ENCODE peak calls at places on chromosomes 2 and 18, in five cellular contexts. One of them, this sample, is unnamed.

GRCh38 chr2:173989886-173990744 is 24.9 kb upstream of the SP3 start:
- DNase-seq in activated naive CD4-positive, alpha-beta T cell treated with Interleukin-2 at 50 U/mL for 16 hours: no peak
- DNase-seq in stimulated activated CD8-positive, alpha-beta memory T cell treated with anti-CD3 and anti-CD28 coated beads, Interleukin-15, amount 100 ng/mL, for 4 hours: no peak
- DNase-seq in NCI-H2029 treated with DMSO at 0.1 percent for 48 hours: no peak
- DNase-seq in stimulated activated naive B cell treated with anti-CD40 and anti-IgM and Interleukin-4, amounts not matched to agents 10 μg/mL and 1 μg/mL and 100 μg/mL, for 72 hours: no peak
- DNase-seq in this sample: no peak

GRCh38 chr2:1544478-1545069 is 131.3 kb downstream of the TPO start:
- DNase-seq in activated naive CD4-positive, alpha-beta T cell treated with Interleukin-2 at 50 U/mL for 16 hours: no peak
- DNase-seq in stimulated activated CD8-positive, alpha-beta memory T cell treated with anti-CD3 and anti-CD28 coated beads, Interleukin-15, amount 100 ng/mL, for 4 hours: no peak
- DNase-seq in NCI-H2029 treated with DMSO at 0.1 percent for 48 hours: no peak
- DNase-seq in stimulated activated naive B cell treated with anti-CD40 and anti-IgM and Interleukin-4, amounts not matched to agents 10 μg/mL and 1 μg/mL and 100 μg/mL, for 72 hours: no peak
- DNase-seq in this sample: no peak

GRCh38 chr2:237501892-237502513 is 15.0 kb downstream of the MLPH start:
- DNase-seq in activated naive CD4-positive, alpha-beta T cell treated with Interleukin-2 at 50 U/mL for 16 hours: no peak
- DNase-seq in stimulated activated CD8-positive, alpha-beta memory T cell treated with anti-CD3 and anti-CD28 coated beads, Interleukin-15, amount 100 ng/mL, for 4 hours: no peak
- DNase-seq in NCI-H2029 treated with DMSO at 0.1 percent for 48 hours: peak; percentile 72
- DNase-seq in stimulated activated naive B cell treated with anti-CD40 and anti-IgM and Interleukin-4, amounts not matched to agents 10 μg/mL and 1 μg/mL and 100 μg/mL, for 72 hours: no peak
- DNase-seq in this sample: no peak

GRCh38 chr18:6731197-6731596 is 1.7 kb downstream of the ARHGAP28 start:
- DNase-seq in activated naive CD4-positive, alpha-beta T cell treated with Interleukin-2 at 50 U/mL for 16 hours: no peak
- DNase-seq in stimulated activated CD8-positive, alpha-beta memory T cell treated with anti-CD3 and anti-CD28 coated beads, Interleukin-15, amount 100 ng/mL, for 4 hours: no peak
- DNase-seq in NCI-H2029 treated with DMSO at 0.1 percent for 48 hours: no peak
- DNase-seq in stimulated activated naive B cell treated with anti-CD40 and anti-IgM and Interleukin-4, amounts not matched to agents 10 μg/mL and 1 μg/mL and 100 μg/mL, for 72 hours: no peak
- DNase-seq in this sample: no peak

GRCh38 chr18:29145993-29146539 is 969.1 kb upstream of the CDH2 start:
- DNase-seq in activated naive CD4-positive, alpha-beta T cell treated with Interleukin-2 at 50 U/mL for 16 hours: no peak
- DNase-seq in stimulated activated CD8-positive, alpha-beta memory T cell treated with anti-CD3 and anti-CD28 coated beads, Interleukin-15, amount 100 ng/mL, for 4 hours: no peak
- DNase-seq in NCI-H2029 treated with DMSO at 0.1 percent for 48 hours: no peak
- DNase-seq in stimulated activated naive B cell treated with anti-CD40 and anti-IgM and Interleukin-4, amounts not matched to agents 10 μg/mL and 1 μg/mL and 100 μg/mL, for 72 hours: no peak
- DNase-seq in this sample: no peak

GRCh38 chr2:225735844-225736243 is 336.3 kb downstream of the NYAP2 start:
- DNase-seq in activated naive CD4-positive, alpha-beta T cell treated with Interleukin-2 at 50 U/mL for 16 hours: no peak
- DNase-seq in stimulated activated CD8-positive, alpha-beta memory T cell treated with anti-CD3 and anti-CD28 coated beads, Interleukin-15, amount 100 ng/mL, for 4 hours: no peak
- DNase-seq in NCI-H2029 treated with DMSO at 0.1 percent for 48 hours: no peak
- DNase-seq in stimulated activated naive B cell treated with anti-CD40 and anti-IgM and Interleukin-4, amounts not matched to agents 10 μg/mL and 1 μg/mL and 100 μg/mL, for 72 hours: no peak
- DNase-seq in this sample: no peak

GRCh38 chr2:11012131-11012693 is 100.5 kb downstream of the KCNF1 start:
- DNase-seq in activated naive CD4-positive, alpha-beta T cell treated with Interleukin-2 at 50 U/mL for 16 hours: no peak
- DNase-seq in stimulated activated CD8-positive, alpha-beta memory T cell treated with anti-CD3 and anti-CD28 coated beads, Interleukin-15, amount 100 ng/mL, for 4 hours: no peak
- DNase-seq in NCI-H2029 treated with DMSO at 0.1 percent for 48 hours: no peak
- DNase-seq in stimulated activated naive B cell treated with anti-CD40 and anti-IgM and Interleukin-4, amounts not matched to agents 10 μg/mL and 1 μg/mL and 100 μg/mL, for 72 hours: no peak
- DNase-seq in this sample: no peak

GRCh38 chr2:177983183-177983788 is 89.3 kb downstream of the PDE11A start:
- DNase-seq in activated naive CD4-positive, alpha-beta T cell treated with Interleukin-2 at 50 U/mL for 16 hours: no peak
- DNase-seq in stimulated activated CD8-positive, alpha-beta memory T cell treated with anti-CD3 and anti-CD28 coated beads, Interleukin-15, amount 100 ng/mL, for 4 hours: no peak
- DNase-seq in NCI-H2029 treated with DMSO at 0.1 percent for 48 hours: peak; percentile 38
- DNase-seq in stimulated activated naive B cell treated with anti-CD40 and anti-IgM and Interleukin-4, amounts not matched to agents 10 μg/mL and 1 μg/mL and 100 μg/mL, for 72 hours: no peak
- DNase-seq in this sample: peak; percentile 7

GRCh38 chr2:113760400-113760799 is 4.0 kb upstream of the SLC35F5 start:
- DNase-seq in activated naive CD4-positive, alpha-beta T cell treated with Interleukin-2 at 50 U/mL for 16 hours: no peak
- DNase-seq in stimulated activated CD8-positive, alpha-beta memory T cell treated with anti-CD3 and anti-CD28 coated beads, Interleukin-15, amount 100 ng/mL, for 4 hours: no peak
- DNase-seq in NCI-H2029 treated with DMSO at 0.1 percent for 48 hours: no peak
- DNase-seq in stimulated activated naive B cell treated with anti-CD40 and anti-IgM and Interleukin-4, amounts not matched to agents 10 μg/mL and 1 μg/mL and 100 μg/mL, for 72 hours: no peak
- DNase-seq in this sample: no peak

GRCh38 chr2:157182204-157182709 is 75.2 kb upstream of the GALNT5 start:
- DNase-seq in activated naive CD4-positive, alpha-beta T cell treated with Interleukin-2 at 50 U/mL for 16 hours: no peak
- DNase-seq in stimulated activated CD8-positive, alpha-beta memory T cell treated with anti-CD3 and anti-CD28 coated beads, Interleukin-15, amount 100 ng/mL, for 4 hours: no peak
- DNase-seq in NCI-H2029 treated with DMSO at 0.1 percent for 48 hours: no peak
- DNase-seq in stimulated activated naive B cell treated with anti-CD40 and anti-IgM and Interleukin-4, amounts not matched to agents 10 μg/mL and 1 μg/mL and 100 μg/mL, for 72 hours: no peak
- DNase-seq in this sample: no peak

GRCh38 chr18:3661121-3661520 is 211.1 kb downstream of the TGIF1 start:
- DNase-seq in activated naive CD4-positive, alpha-beta T cell treated with Interleukin-2 at 50 U/mL for 16 hours: no peak
- DNase-seq in stimulated activated CD8-positive, alpha-beta memory T cell treated with anti-CD3 and anti-CD28 coated beads, Interleukin-15, amount 100 ng/mL, for 4 hours: no peak
- DNase-seq in NCI-H2029 treated with DMSO at 0.1 percent for 48 hours: no peak
- DNase-seq in stimulated activated naive B cell treated with anti-CD40 and anti-IgM and Interleukin-4, amounts not matched to agents 10 μg/mL and 1 μg/mL and 100 μg/mL, for 72 hours: no peak
- DNase-seq in this sample: no peak

GRCh38 chr2:127081826-127082633 is 24.9 kb downstream of the BIN1 start:
- DNase-seq in activated naive CD4-positive, alpha-beta T cell treated with Interleukin-2 at 50 U/mL for 16 hours: peak; percentile 73
- DNase-seq in stimulated activated CD8-positive, alpha-beta memory T cell treated with anti-CD3 and anti-CD28 coated beads, Interleukin-15, amount 100 ng/mL, for 4 hours: peak; percentile 53
- DNase-seq in NCI-H2029 treated with DMSO at 0.1 percent for 48 hours: no peak
- DNase-seq in stimulated activated naive B cell treated with anti-CD40 and anti-IgM and Interleukin-4, amounts not matched to agents 10 μg/mL and 1 μg/mL and 100 μg/mL, for 72 hours: peak; percentile 71
- DNase-seq in this sample: peak; percentile 87

GRCh38 chr2:201883559-201883958 is 77.2 kb downstream of the CDK15 start:
- DNase-seq in activated naive CD4-positive, alpha-beta T cell treated with Interleukin-2 at 50 U/mL for 16 hours: no peak
- DNase-seq in stimulated activated CD8-positive, alpha-beta memory T cell treated with anti-CD3 and anti-CD28 coated beads, Interleukin-15, amount 100 ng/mL, for 4 hours: no peak
- DNase-seq in NCI-H2029 treated with DMSO at 0.1 percent for 48 hours: no peak
- DNase-seq in stimulated activated naive B cell treated with anti-CD40 and anti-IgM and Interleukin-4, amounts not matched to agents 10 μg/mL and 1 μg/mL and 100 μg/mL, for 72 hours: no peak
- DNase-seq in this sample: no peak

GRCh38 chr2:28419003-28419704 is 26.5 kb downstream of the FOSL2 start:
- DNase-seq in activated naive CD4-positive, alpha-beta T cell treated with Interleukin-2 at 50 U/mL for 16 hours: no peak
- DNase-seq in stimulated activated CD8-positive, alpha-beta memory T cell treated with anti-CD3 and anti-CD28 coated beads, Interleukin-15, amount 100 ng/mL, for 4 hours: no peak
- DNase-seq in NCI-H2029 treated with DMSO at 0.1 percent for 48 hours: no peak
- DNase-seq in stimulated activated naive B cell treated with anti-CD40 and anti-IgM and Interleukin-4, amounts not matched to agents 10 μg/mL and 1 μg/mL and 100 μg/mL, for 72 hours: no peak
- DNase-seq in this sample: no peak

GRCh38 chr2:29902356-29902755 is 19.0 kb downstream of the ALK start:
- DNase-seq in activated naive CD4-positive, alpha-beta T cell treated with Interleukin-2 at 50 U/mL for 16 hours: no peak
- DNase-seq in stimulated activated CD8-positive, alpha-beta memory T cell treated with anti-CD3 and anti-CD28 coated beads, Interleukin-15, amount 100 ng/mL, for 4 hours: no peak
- DNase-seq in NCI-H2029 treated with DMSO at 0.1 percent for 48 hours: no peak
- DNase-seq in stimulated activated naive B cell treated with anti-CD40 and anti-IgM and Interleukin-4, amounts not matched to agents 10 μg/mL and 1 μg/mL and 100 μg/mL, for 72 hours: no peak
- DNase-seq in this sample: no peak

GRCh38 chr18:21243041-21243431 is 1.0 kb downstream of the GREB1L start:
- DNase-seq in activated naive CD4-positive, alpha-beta T cell treated with Interleukin-2 at 50 U/mL for 16 hours: no peak
- DNase-seq in stimulated activated CD8-positive, alpha-beta memory T cell treated with anti-CD3 and anti-CD28 coated beads, Interleukin-15, amount 100 ng/mL, for 4 hours: no peak
- DNase-seq in NCI-H2029 treated with DMSO at 0.1 percent for 48 hours: no peak
- DNase-seq in stimulated activated naive B cell treated with anti-CD40 and anti-IgM and Interleukin-4, amounts not matched to agents 10 μg/mL and 1 μg/mL and 100 μg/mL, for 72 hours: no peak
- DNase-seq in this sample: no peak

GRCh38 chr2:52431352-52431760 is 1336.2 kb upstream of the CHAC2 start:
- DNase-seq in activated naive CD4-positive, alpha-beta T cell treated with Interleukin-2 at 50 U/mL for 16 hours: no peak
- DNase-seq in stimulated activated CD8-positive, alpha-beta memory T cell treated with anti-CD3 and anti-CD28 coated beads, Interleukin-15, amount 100 ng/mL, for 4 hours: no peak
- DNase-seq in NCI-H2029 treated with DMSO at 0.1 percent for 48 hours: no peak
- DNase-seq in stimulated activated naive B cell treated with anti-CD40 and anti-IgM and Interleukin-4, amounts not matched to agents 10 μg/mL and 1 μg/mL and 100 μg/mL, for 72 hours: no peak
- DNase-seq in this sample: no peak

GRCh38 chr2:9763356-9764152 is 79.7 kb upstream of the TAF1B start:
- DNase-seq in activated naive CD4-positive, alpha-beta T cell treated with Interleukin-2 at 50 U/mL for 16 hours: peak; percentile 51
- DNase-seq in stimulated activated CD8-positive, alpha-beta memory T cell treated with anti-CD3 and anti-CD28 coated beads, Interleukin-15, amount 100 ng/mL, for 4 hours: no peak
- DNase-seq in NCI-H2029 treated with DMSO at 0.1 percent for 48 hours: no peak
- DNase-seq in stimulated activated naive B cell treated with anti-CD40 and anti-IgM and Interleukin-4, amounts not matched to agents 10 μg/mL and 1 μg/mL and 100 μg/mL, for 72 hours: no peak
- DNase-seq in this sample: no peak

GRCh38 chr2:237196866-237197618 is 111.4 kb downstream of the COPS8 start:
- DNase-seq in activated naive CD4-positive, alpha-beta T cell treated with Interleukin-2 at 50 U/mL for 16 hours: no peak
- DNase-seq in stimulated activated CD8-positive, alpha-beta memory T cell treated with anti-CD3 and anti-CD28 coated beads, Interleukin-15, amount 100 ng/mL, for 4 hours: no peak
- DNase-seq in NCI-H2029 treated with DMSO at 0.1 percent for 48 hours: peak; percentile 47
- DNase-seq in stimulated activated naive B cell treated with anti-CD40 and anti-IgM and Interleukin-4, amounts not matched to agents 10 μg/mL and 1 μg/mL and 100 μg/mL, for 72 hours: no peak
- DNase-seq in this sample: no peak